ENCODE peak calls at places on chromosomes 2 and 18, in six cellular contexts. One of them, this sample, is unnamed.

GRCh38 chr2:10454505-10454904 is 6.4 kb upstream of the ODC1 start:
- DNase-seq in gastrocnemius medialis: peak
- DNase-seq in stimulated activated CD8-positive, alpha-beta memory T cell treated with anti-CD3 and anti-CD28 coated beads, Interleukin-4, amount 100 ng/mL, for 24 hours: no peak
- DNase-seq in stimulated activated CD4-positive, alpha-beta T cell treated with anti-CD3 and anti-CD28 coated beads, TNF-alpha, amount 100 ng/mL, for 24 hours: no peak
- DNase-seq in iris pigment epithelial cell: no peak
- DNase-seq in activated CD4-positive, alpha-beta T cell treated with anti-CD3 and anti-CD28 coated beads for 24 hours: no peak
- DNase-seq in this sample: no peak

GRCh38 chr18:37231251-37231650 is 334.3 kb downstream of the CELF4 start:
- DNase-seq in stimulated activated CD8-positive, alpha-beta memory T cell treated with anti-CD3 and anti-CD28 coated beads, Interleukin-4, amount 100 ng/mL, for 24 hours: no peak
- DNase-seq in gastrocnemius medialis: no peak
- DNase-seq in iris pigment epithelial cell: no peak
- DNase-seq in activated CD4-positive, alpha-beta T cell treated with anti-CD3 and anti-CD28 coated beads for 24 hours: no peak
- DNase-seq in stimulated activated CD4-positive, alpha-beta T cell treated with anti-CD3 and anti-CD28 coated beads, TNF-alpha, amount 100 ng/mL, for 24 hours: no peak
- DNase-seq in this sample: no peak

GRCh38 chr2:26608557-26608956 is 32.6 kb downstream of the CIB4 start:
- DNase-seq in stimulated activated CD4-positive, alpha-beta T cell treated with anti-CD3 and anti-CD28 coated beads, TNF-alpha, amount 100 ng/mL, for 24 hours: no peak
- DNase-seq in gastrocnemius medialis: no peak
- DNase-seq in stimulated activated CD8-positive, alpha-beta memory T cell treated with anti-CD3 and anti-CD28 coated beads, Interleukin-4, amount 100 ng/mL, for 24 hours: no peak
- DNase-seq in activated CD4-positive, alpha-beta T cell treated with anti-CD3 and anti-CD28 coated beads for 24 hours: no peak
- DNase-seq in iris pigment epithelial cell: no peak
- DNase-seq in this sample: no peak

GRCh38 chr2:159612255-159612901 is 4.0 kb downstream of the BAZ2B start:
- DNase-seq in stimulated activated CD8-positive, alpha-beta memory T cell treated with anti-CD3 and anti-CD28 coated beads, Interleukin-4, amount 100 ng/mL, for 24 hours: no peak
- DNase-seq in gastrocnemius medialis: no peak
- DNase-seq in stimulated activated CD4-positive, alpha-beta T cell treated with anti-CD3 and anti-CD28 coated beads, TNF-alpha, amount 100 ng/mL, for 24 hours: no peak
- DNase-seq in activated CD4-positive, alpha-beta T cell treated with anti-CD3 and anti-CD28 coated beads for 24 hours: no peak
- DNase-seq in iris pigment epithelial cell: no peak
- DNase-seq in this sample: no peak

GRCh38 chr2:235024951-235025773 is 73.3 kb downstream of the SH3BP4 start:
- DNase-seq in gastrocnemius medialis: no peak
- DNase-seq in iris pigment epithelial cell: no peak
- DNase-seq in activated CD4-positive, alpha-beta T cell treated with anti-CD3 and anti-CD28 coated beads for 24 hours: no peak
- DNase-seq in stimulated activated CD8-positive, alpha-beta memory T cell treated with anti-CD3 and anti-CD28 coated beads, Interleukin-4, amount 100 ng/mL, for 24 hours: no peak
- DNase-seq in stimulated activated CD4-positive, alpha-beta T cell treated with anti-CD3 and anti-CD28 coated beads, TNF-alpha, amount 100 ng/mL, for 24 hours: no peak
- DNase-seq in this sample: no peak

GRCh38 chr18:24923138-24923537 is 428.8 kb downstream of the ZNF521 start:
- DNase-seq in stimulated activated CD4-positive, alpha-beta T cell treated with anti-CD3 and anti-CD28 coated beads, TNF-alpha, amount 100 ng/mL, for 24 hours: no peak
- DNase-seq in stimulated activated CD8-positive, alpha-beta memory T cell treated with anti-CD3 and anti-CD28 coated beads, Interleukin-4, amount 100 ng/mL, for 24 hours: no peak
- DNase-seq in gastrocnemius medialis: no peak
- DNase-seq in activated CD4-positive, alpha-beta T cell treated with anti-CD3 and anti-CD28 coated beads for 24 hours: no peak
- DNase-seq in iris pigment epithelial cell: no peak
- DNase-seq in this sample: no peak

GRCh38 chr2:207133862-207134519 is 31.8 kb downstream of the KLF7 start:
- DNase-seq in stimulated activated CD8-positive, alpha-beta memory T cell treated with anti-CD3 and anti-CD28 coated beads, Interleukin-4, amount 100 ng/mL, for 24 hours: no peak
- DNase-seq in activated CD4-positive, alpha-beta T cell treated with anti-CD3 and anti-CD28 coated beads for 24 hours: no peak
- DNase-seq in gastrocnemius medialis: peak
- DNase-seq in iris pigment epithelial cell: peak
- DNase-seq in stimulated activated CD4-positive, alpha-beta T cell treated with anti-CD3 and anti-CD28 coated beads, TNF-alpha, amount 100 ng/mL, for 24 hours: no peak
- DNase-seq in this sample: peak

GRCh38 chr18:7084080-7084765 is 33.4 kb downstream of the LAMA1 start:
- DNase-seq in stimulated activated CD4-positive, alpha-beta T cell treated with anti-CD3 and anti-CD28 coated beads, TNF-alpha, amount 100 ng/mL, for 24 hours: no peak
- DNase-seq in stimulated activated CD8-positive, alpha-beta memory T cell treated with anti-CD3 and anti-CD28 coated beads, Interleukin-4, amount 100 ng/mL, for 24 hours: no peak
- DNase-seq in activated CD4-positive, alpha-beta T cell treated with anti-CD3 and anti-CD28 coated beads for 24 hours: no peak
- DNase-seq in gastrocnemius medialis: no peak
- DNase-seq in iris pigment epithelial cell: peak
- DNase-seq in this sample: no peak

GRCh38 chr18:7894592-7894991 is 327.5 kb downstream of the PTPRM start:
- DNase-seq in gastrocnemius medialis: no peak
- DNase-seq in iris pigment epithelial cell: no peak
- DNase-seq in activated CD4-positive, alpha-beta T cell treated with anti-CD3 and anti-CD28 coated beads for 24 hours: no peak
- DNase-seq in stimulated activated CD4-positive, alpha-beta T cell treated with anti-CD3 and anti-CD28 coated beads, TNF-alpha, amount 100 ng/mL, for 24 hours: no peak
- DNase-seq in stimulated activated CD8-positive, alpha-beta memory T cell treated with anti-CD3 and anti-CD28 coated beads, Interleukin-4, amount 100 ng/mL, for 24 hours: no peak
- DNase-seq in this sample: no peak

GRCh38 chr2:212158081-212158480 is 380.5 kb downstream of the ERBB4 start:
- DNase-seq in iris pigment epithelial cell: no peak
- DNase-seq in activated CD4-positive, alpha-beta T cell treated with anti-CD3 and anti-CD28 coated beads for 24 hours: no peak
- DNase-seq in stimulated activated CD8-positive, alpha-beta memory T cell treated with anti-CD3 and anti-CD28 coated beads, Interleukin-4, amount 100 ng/mL, for 24 hours: no peak
- DNase-seq in gastrocnemius medialis: no peak
- DNase-seq in stimulated activated CD4-positive, alpha-beta T cell treated with anti-CD3 and anti-CD28 coated beads, TNF-alpha, amount 100 ng/mL, for 24 hours: no peak
- DNase-seq in this sample: no peak

GRCh38 chr2:64463784-64464183 is 9.8 kb downstream of the LGALSL start:
- DNase-seq in activated CD4-positive, alpha-beta T cell treated with anti-CD3 and anti-CD28 coated beads for 24 hours: no peak
- DNase-seq in gastrocnemius medialis: no peak
- DNase-seq in stimulated activated CD4-positive, alpha-beta T cell treated with anti-CD3 and anti-CD28 coated beads, TNF-alpha, amount 100 ng/mL, for 24 hours: no peak
- DNase-seq in iris pigment epithelial cell: peak
- DNase-seq in stimulated activated CD8-positive, alpha-beta memory T cell treated with anti-CD3 and anti-CD28 coated beads, Interleukin-4, amount 100 ng/mL, for 24 hours: no peak
- DNase-seq in this sample: no peak

GRCh38 chr2:237686659-237687136 is 59.3 kb downstream of the LRRFIP1 start:
- DNase-seq in activated CD4-positive, alpha-beta T cell treated with anti-CD3 and anti-CD28 coated beads for 24 hours: no peak
- DNase-seq in stimulated activated CD8-positive, alpha-beta memory T cell treated with anti-CD3 and anti-CD28 coated beads, Interleukin-4, amount 100 ng/mL, for 24 hours: no peak
- DNase-seq in stimulated activated CD4-positive, alpha-beta T cell treated with anti-CD3 and anti-CD28 coated beads, TNF-alpha, amount 100 ng/mL, for 24 hours: no peak
- DNase-seq in gastrocnemius medialis: no peak
- DNase-seq in iris pigment epithelial cell: peak
- DNase-seq in this sample: no peak

GRCh38 chr2:51717318-51717717 is 685.4 kb upstream of the NRXN1 start:
- DNase-seq in stimulated activated CD4-positive, alpha-beta T cell treated with anti-CD3 and anti-CD28 coated beads, TNF-alpha, amount 100 ng/mL, for 24 hours: no peak
- DNase-seq in gastrocnemius medialis: no peak
- DNase-seq in stimulated activated CD8-positive, alpha-beta memory T cell treated with anti-CD3 and anti-CD28 coated beads, Interleukin-4, amount 100 ng/mL, for 24 hours: no peak
- DNase-seq in activated CD4-positive, alpha-beta T cell treated with anti-CD3 and anti-CD28 coated beads for 24 hours: no peak
- DNase-seq in iris pigment epithelial cell: peak
- DNase-seq in this sample: no peak

GRCh38 chr2:131039908-131040660 is 53.2 kb downstream of the FAM168B start:
- DNase-seq in stimulated activated CD8-positive, alpha-beta memory T cell treated with anti-CD3 and anti-CD28 coated beads, Interleukin-4, amount 100 ng/mL, for 24 hours: no peak
- DNase-seq in activated CD4-positive, alpha-beta T cell treated with anti-CD3 and anti-CD28 coated beads for 24 hours: no peak
- DNase-seq in stimulated activated CD4-positive, alpha-beta T cell treated with anti-CD3 and anti-CD28 coated beads, TNF-alpha, amount 100 ng/mL, for 24 hours: no peak
- DNase-seq in gastrocnemius medialis: no peak
- DNase-seq in iris pigment epithelial cell: no peak
- DNase-seq in this sample: peak

GRCh38 chr2:14633031-14633430 is 514 bp downstream of the LRATD1 start:
- DNase-seq in stimulated activated CD4-positive, alpha-beta T cell treated with anti-CD3 and anti-CD28 coated beads, TNF-alpha, amount 100 ng/mL, for 24 hours: no peak
- DNase-seq in gastrocnemius medialis: no peak
- DNase-seq in activated CD4-positive, alpha-beta T cell treated with anti-CD3 and anti-CD28 coated beads for 24 hours: no peak
- DNase-seq in stimulated activated CD8-positive, alpha-beta memory T cell treated with anti-CD3 and anti-CD28 coated beads, Interleukin-4, amount 100 ng/mL, for 24 hours: no peak
- DNase-seq in iris pigment epithelial cell: no peak
- DNase-seq in this sample: peak

GRCh38 chr2:152097291-152098032 is 1.4 kb downstream of the CACNB4 start:
- DNase-seq in stimulated activated CD4-positive, alpha-beta T cell treated with anti-CD3 and anti-CD28 coated beads, TNF-alpha, amount 100 ng/mL, for 24 hours: no peak
- DNase-seq in iris pigment epithelial cell: peak
- DNase-seq in stimulated activated CD8-positive, alpha-beta memory T cell treated with anti-CD3 and anti-CD28 coated beads, Interleukin-4, amount 100 ng/mL, for 24 hours: no peak
- DNase-seq in activated CD4-positive, alpha-beta T cell treated with anti-CD3 and anti-CD28 coated beads for 24 hours: no peak
- DNase-seq in gastrocnemius medialis: no peak
- DNase-seq in this sample: peak

GRCh38 chr2:148721520-148721931 is 77.0 kb downstream of the EPC2 start:
- DNase-seq in iris pigment epithelial cell: peak
- DNase-seq in stimulated activated CD8-positive, alpha-beta memory T cell treated with anti-CD3 and anti-CD28 coated beads, Interleukin-4, amount 100 ng/mL, for 24 hours: no peak
- DNase-seq in stimulated activated CD4-positive, alpha-beta T cell treated with anti-CD3 and anti-CD28 coated beads, TNF-alpha, amount 100 ng/mL, for 24 hours: no peak
- DNase-seq in gastrocnemius medialis: no peak
- DNase-seq in activated CD4-positive, alpha-beta T cell treated with anti-CD3 and anti-CD28 coated beads for 24 hours: no peak
- DNase-seq in this sample: no peak

GRCh38 chr2:30106543-30106942 is 40.3 kb upstream of the YPEL5 start:
- DNase-seq in activated CD4-positive, alpha-beta T cell treated with anti-CD3 and anti-CD28 coated beads for 24 hours: no peak
- DNase-seq in gastrocnemius medialis: no peak
- DNase-seq in stimulated activated CD4-positive, alpha-beta T cell treated with anti-CD3 and anti-CD28 coated beads, TNF-alpha, amount 100 ng/mL, for 24 hours: no peak
- DNase-seq in iris pigment epithelial cell: peak
- DNase-seq in stimulated activated CD8-positive, alpha-beta memory T cell treated with anti-CD3 and anti-CD28 coated beads, Interleukin-4, amount 100 ng/mL, for 24 hours: no peak
- DNase-seq in this sample: no peak

GRCh38 chr18:34084635-34085034 is 140.1 kb downstream of the NOL4 start:
- DNase-seq in activated CD4-positive, alpha-beta T cell treated with anti-CD3 and anti-CD28 coated beads for 24 hours: no peak
- DNase-seq in gastrocnemius medialis: no peak
- DNase-seq in stimulated activated CD4-positive, alpha-beta T cell treated with anti-CD3 and anti-CD28 coated beads, TNF-alpha, amount 100 ng/mL, for 24 hours: no peak
- DNase-seq in iris pigment epithelial cell: no peak
- DNase-seq in stimulated activated CD8-positive, alpha-beta memory T cell treated with anti-CD3 and anti-CD28 coated beads, Interleukin-4, amount 100 ng/mL, for 24 hours: no peak
- DNase-seq in this sample: no peak

GRCh38 chr2:235595420-235596010 is 101.7 kb downstream of the AGAP1 start:
- DNase-seq in stimulated activated CD8-positive, alpha-beta memory T cell treated with anti-CD3 and anti-CD28 coated beads, Interleukin-4, amount 100 ng/mL, for 24 hours: peak
- DNase-seq in activated CD4-positive, alpha-beta T cell treated with anti-CD3 and anti-CD28 coated beads for 24 hours: no peak
- DNase-seq in iris pigment epithelial cell: peak
- DNase-seq in gastrocnemius medialis: peak
- DNase-seq in stimulated activated CD4-positive, alpha-beta T cell treated with anti-CD3 and anti-CD28 coated beads, TNF-alpha, amount 100 ng/mL, for 24 hours: no peak
- DNase-seq in this sample: peak

GRCh38 chr2:95052804-95053535 is 27.5 kb downstream of the MAL start:
- DNase-seq in iris pigment epithelial cell: no peak
- DNase-seq in gastrocnemius medialis: no peak
- DNase-seq in stimulated activated CD8-positive, alpha-beta memory T cell treated with anti-CD3 and anti-CD28 coated beads, Interleukin-4, amount 100 ng/mL, for 24 hours: no peak
- DNase-seq in activated CD4-positive, alpha-beta T cell treated with anti-CD3 and anti-CD28 coated beads for 24 hours: no peak
- DNase-seq in stimulated activated CD4-positive, alpha-beta T cell treated with anti-CD3 and anti-CD28 coated beads, TNF-alpha, amount 100 ng/mL, for 24 hours: no peak
- DNase-seq in this sample: no peak

GRCh38 chr2:55233658-55233940 is 1.1 kb downstream of the RPS27A start:
- DNase-seq in iris pigment epithelial cell: no peak
- DNase-seq in stimulated activated CD8-positive, alpha-beta memory T cell treated with anti-CD3 and anti-CD28 coated beads, Interleukin-4, amount 100 ng/mL, for 24 hours: no peak
- DNase-seq in activated CD4-positive, alpha-beta T cell treated with anti-CD3 and anti-CD28 coated beads for 24 hours: no peak
- DNase-seq in stimulated activated CD4-positive, alpha-beta T cell treated with anti-CD3 and anti-CD28 coated beads, TNF-alpha, amount 100 ng/mL, for 24 hours: no peak
- DNase-seq in gastrocnemius medialis: no peak
- DNase-seq in this sample: no peak

GRCh38 chr18:73189718-73190117 is 321.9 kb upstream of the NETO1 start:
- DNase-seq in gastrocnemius medialis: no peak
- DNase-seq in stimulated activated CD4-positive, alpha-beta T cell treated with anti-CD3 and anti-CD28 coated beads, TNF-alpha, amount 100 ng/mL, for 24 hours: no peak
- DNase-seq in iris pigment epithelial cell: no peak
- DNase-seq in activated CD4-positive, alpha-beta T cell treated with anti-CD3 and anti-CD28 coated beads for 24 hours: no peak
- DNase-seq in stimulated activated CD8-positive, alpha-beta memory T cell treated with anti-CD3 and anti-CD28 coated beads, Interleukin-4, amount 100 ng/mL, for 24 hours: no peak
- DNase-seq in this sample: no peak

GRCh38 chr18:67483237-67483636 is 33.3 kb downstream of the DSEL start:
- DNase-seq in stimulated activated CD4-positive, alpha-beta T cell treated with anti-CD3 and anti-CD28 coated beads, TNF-alpha, amount 100 ng/mL, for 24 hours: no peak
- DNase-seq in gastrocnemius medialis: no peak
- DNase-seq in stimulated activated CD8-positive, alpha-beta memory T cell treated with anti-CD3 and anti-CD28 coated beads, Interleukin-4, amount 100 ng/mL, for 24 hours: no peak
- DNase-seq in activated CD4-positive, alpha-beta T cell treated with anti-CD3 and anti-CD28 coated beads for 24 hours: no peak
- DNase-seq in iris pigment epithelial cell: no peak
- DNase-seq in this sample: no peak

GRCh38 chr2:118842687-118843491 is 4.6 kb downstream of the EN1 start:
- DNase-seq in activated CD4-positive, alpha-beta T cell treated with anti-CD3 and anti-CD28 coated beads for 24 hours: no peak
- DNase-seq in iris pigment epithelial cell: no peak
- DNase-seq in gastrocnemius medialis: no peak
- DNase-seq in stimulated activated CD8-positive, alpha-beta memory T cell treated with anti-CD3 and anti-CD28 coated beads, Interleukin-4, amount 100 ng/mL, for 24 hours: no peak
- DNase-seq in stimulated activated CD4-positive, alpha-beta T cell treated with anti-CD3 and anti-CD28 coated beads, TNF-alpha, amount 100 ng/mL, for 24 hours: no peak
- DNase-seq in this sample: no peak

GRCh38 chr2:23703037-23703582 is 223.8 kb downstream of the ATAD2B start:
- DNase-seq in stimulated activated CD8-positive, alpha-beta memory T cell treated with anti-CD3 and anti-CD28 coated beads, Interleukin-4, amount 100 ng/mL, for 24 hours: no peak
- DNase-seq in iris pigment epithelial cell: no peak
- DNase-seq in activated CD4-positive, alpha-beta T cell treated with anti-CD3 and anti-CD28 coated beads for 24 hours: no peak
- DNase-seq in gastrocnemius medialis: no peak
- DNase-seq in stimulated activated CD4-positive, alpha-beta T cell treated with anti-CD3 and anti-CD28 coated beads, TNF-alpha, amount 100 ng/mL, for 24 hours: no peak
- DNase-seq in this sample: no peak

GRCh38 chr2:181818036-181818680 is 73.4 kb upstream of the ITPRID2 start:
- DNase-seq in gastrocnemius medialis: no peak
- DNase-seq in iris pigment epithelial cell: no peak
- DNase-seq in stimulated activated CD4-positive, alpha-beta T cell treated with anti-CD3 and anti-CD28 coated beads, TNF-alpha, amount 100 ng/mL, for 24 hours: no peak
- DNase-seq in activated CD4-positive, alpha-beta T cell treated with anti-CD3 and anti-CD28 coated beads for 24 hours: no peak
- DNase-seq in stimulated activated CD8-positive, alpha-beta memory T cell treated with anti-CD3 and anti-CD28 coated beads, Interleukin-4, amount 100 ng/mL, for 24 hours: no peak
- DNase-seq in this sample: no peak